ENCODE peak calls at places on chromosomes 7 and 10, in five cellular contexts. R, E, K, N and O are unnamed samples.

GRCh38 chr7:142593106-142593505 is 156.2 kb upstream of the PRSS1 start:
- DNase-seq in N (no peak), R (no peak), K (no peak), E (no peak), O (no peak)

GRCh38 chr10:58157076-58157766 is 110.5 kb downstream of the IPMK start:
- DNase-seq in R (no peak), N (no peak), E (no peak), K (no peak), O (peak)

GRCh38 chr10:103659674-103660363 is 166.3 kb downstream of the NEURL1 start:
- DNase-seq in E (no peak), R (peak), K (peak), N (peak), O (no peak)

GRCh38 chr10:93319855-93320254 is 162.3 kb downstream of the MYOF start:
- DNase-seq in E (no peak), K (no peak), N (no peak), R (no peak), O (no peak)

GRCh38 chr7:7104314-7104698 is 78.0 kb upstream of the C1GALT1 start:
- DNase-seq in E (no peak), K (no peak), N (no peak), R (no peak), O (no peak)

GRCh38 chr7:38561166-38561565 is 70.0 kb downstream of the AMPH start:
- DNase-seq in K (no peak), R (no peak), E (no peak), N (no peak), O (no peak)

GRCh38 chr7:76282344-76283253 is 19.9 kb upstream of the HSPB1 start:
- DNase-seq in N (no peak), R (no peak), E (peak), K (no peak), O (no peak)

GRCh38 chr7:4700577-4701235 is 18.6 kb downstream of the FOXK1 start:
- DNase-seq in E (no peak), R (no peak), N (peak), K (no peak), O (no peak)

GRCh38 chr7:82419200-82419599 is 24.4 kb downstream of the CACNA2D1 start:
- DNase-seq in E (no peak), R (no peak), K (no peak), N (no peak), O (no peak)

GRCh38 chr10:116211682-116212081 is 61.3 kb downstream of the GFRA1 start:
- DNase-seq in N (no peak), R (no peak), E (no peak), K (no peak), O (no peak)

GRCh38 chr7:143884978-143885559 is 16.9 kb downstream of the TCAF1 start:
- DNase-seq in R (no peak), N (peak), K (peak), E (peak), O (no peak)

GRCh38 chr7:99090811-99091582 is 52.9 kb downstream of the SMURF1 start:
- DNase-seq in E (no peak), R (no peak), K (no peak), N (no peak), O (no peak)

GRCh38 chr10:102834143-102834542 is 3.1 kb downstream of the CYP17A1 start:
- DNase-seq in K (no peak), R (no peak), N (no peak), E (no peak), O (no peak)

GRCh38 chr7:40133561-40134427 is 628 bp downstream of the MPLKIP start:
- DNase-seq in R (no peak), E (peak), N (no peak), K (no peak), O (peak)

GRCh38 chr10:541041-541440 is 148.4 kb downstream of the DIP2C start:
- DNase-seq in E (no peak), K (no peak), R (no peak), N (no peak), O (no peak)

GRCh38 chr10:126972622-126973414 is 67.6 kb downstream of the DOCK1 start:
- DNase-seq in R (no peak), N (no peak), K (no peak), E (no peak), O (no peak)